ENCODE peak calls at places on chromosomes 6 and 20, in nine cellular contexts. L, B, U, K, Q, T, M, X and O are unnamed samples.

GRCh38 chr20:37984018-37984785 is 49.1 kb downstream of the TTI1 start:
- DNase-seq in M (no peak), B (no peak), X (no peak), Q (no peak), T (no peak), K (no peak), L (peak), U (no peak), O (no peak)

GRCh38 chr6:25769983-25770382 is 15.4 kb downstream of the SLC17A4 start:
- DNase-seq in Q (no peak), U (no peak), K (no peak), L (no peak), T (no peak), M (no peak), B (no peak), X (no peak), O (no peak)

GRCh38 chr6:106309766-106310373 is 15.7 kb downstream of the ATG5 start:
- DNase-seq in M (no peak), K (no peak), B (peak), L (no peak), U (no peak), X (no peak), Q (no peak), T (no peak), O (no peak)

GRCh38 chr20:51760905-51761544 is 7.2 kb downstream of the ATP9A start:
- DNase-seq in X (no peak), M (no peak), U (no peak), Q (peak), T (no peak), K (no peak), L (no peak), B (peak), O (no peak)

GRCh38 chr6:139905404-139906052 is 531.1 kb upstream of the CITED2 start:
- DNase-seq in X (no peak), M (peak), Q (no peak), U (no peak), T (no peak), B (peak), K (no peak), L (no peak), O (no peak)

GRCh38 chr20:39605361-39605760 is 643.2 kb downstream of the DHX35 start:
- DNase-seq in L (no peak), M (no peak), Q (no peak), U (no peak), K (no peak), X (no peak), B (no peak), T (no peak), O (no peak)

GRCh38 chr20:53711333-53712211 is 117.9 kb upstream of the ZNF217 start:
- DNase-seq in L (no peak), K (no peak), B (no peak), U (no peak), X (no peak), Q (no peak), T (no peak), M (no peak), O (no peak)

GRCh38 chr6:17486680-17487079 is 93.3 kb downstream of the CAP2 start:
- DNase-seq in X (no peak), B (no peak), L (no peak), M (no peak), U (no peak), T (no peak), K (no peak), Q (no peak), O (no peak)

GRCh38 chr6:27608916-27609883 is 136.3 kb upstream of the ZNF184 start:
- DNase-seq in B (peak), U (no peak), T (no peak), K (no peak), L (no peak), X (no peak), Q (no peak), M (no peak), O (peak)

GRCh38 chr6:57310817-57311157 is 6.6 kb upstream of the PRIM2 start:
- DNase-seq in B (no peak), U (no peak), L (no peak), X (no peak), K (no peak), Q (no peak), M (no peak), T (no peak), O (no peak)

GRCh38 chr6:3377536-3378397 is 79.1 kb downstream of the SLC22A23 start:
- DNase-seq in U (no peak), X (no peak), Q (no peak), T (no peak), K (no peak), B (no peak), M (no peak), L (no peak), O (no peak)

GRCh38 chr6:137216106-137216505 is 3.1 kb downstream of the IFNGR1 start:
- DNase-seq in M (no peak), B (no peak), U (no peak), Q (no peak), X (no peak), L (no peak), T (no peak), K (no peak), O (no peak)

GRCh38 chr6:144149558-144149893 is 791 bp upstream of the STX11 start:
- DNase-seq in B (no peak), X (no peak), U (no peak), L (no peak), M (no peak), Q (no peak), T (no peak), K (no peak), O (no peak)

GRCh38 chr6:144151010-144151727 is 852 bp downstream of the STX11 start:
- DNase-seq in B (peak), X (no peak), K (peak), T (no peak), U (no peak), M (no peak), L (no peak), Q (no peak), O (peak)

GRCh38 chr6:144148891-144149290 is 1.4 kb upstream of the STX11 start:
- DNase-seq in X (no peak), B (no peak), U (no peak), L (no peak), T (no peak), M (no peak), K (no peak), Q (no peak), O (no peak)

GRCh38 chr6:144149894-144150672 is at the start of gene STX11:
- DNase-seq in K (peak), U (peak), L (peak), Q (no peak), X (peak), T (no peak), M (no peak), B (peak), O (peak)

GRCh38 chr6:144150673-144151009 is 324 bp downstream of the STX11 start:
- DNase-seq in U (no peak), B (peak), M (no peak), K (no peak), L (no peak), X (no peak), T (no peak), Q (no peak), O (peak)
- TF ChIP-seq CTCF in U (peak), B (peak), M (peak), K (peak), L (no peak), X (no peak), T (no peak), Q (peak), O (peak)

DNA sequence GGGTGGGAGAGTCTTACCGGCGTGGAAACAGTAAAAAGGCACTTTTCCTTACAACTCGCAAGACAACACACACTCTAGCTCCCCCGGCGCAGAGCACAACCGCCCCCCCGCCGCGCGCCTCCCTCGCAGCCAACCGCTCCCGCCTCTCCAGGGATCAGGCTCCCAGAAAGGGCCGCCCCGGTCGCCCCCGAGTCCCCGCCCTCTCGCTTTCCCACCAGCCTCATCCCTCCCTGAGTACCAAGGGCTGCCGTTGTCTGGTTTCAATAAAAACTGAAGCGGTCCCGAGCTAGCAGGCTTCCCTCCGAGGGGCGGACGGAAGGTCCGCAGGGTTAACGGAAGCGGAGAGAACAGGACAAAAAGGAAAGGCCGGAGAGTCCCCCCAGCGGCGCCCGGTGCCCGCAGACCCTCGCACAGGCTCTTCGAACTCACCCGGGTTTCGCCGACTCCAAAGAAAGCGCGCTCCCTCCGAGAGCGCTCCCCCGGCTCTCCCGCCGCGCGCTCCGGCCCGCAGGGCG is 772 bp downstream of the ELOVL5 start:
- DNase-seq in M (no peak), L (peak), B (peak), Q (no peak), U (peak), X (peak), T (no peak), K (no peak), O (peak)
- TF ChIP-seq CTCF in M (no peak), L (no peak), B (no peak), Q (no peak), U (no peak), X (no peak), T (no peak), K (no peak), O (no peak)

GRCh38 chr6:134446228-134446848 is 128.4 kb upstream of the SGK1 start:
- DNase-seq in K (no peak), B (peak), M (no peak), X (no peak), L (no peak), Q (no peak), U (no peak), T (no peak), O (no peak)
- TF ChIP-seq CTCF in K (no peak), B (peak), M (no peak), X (no peak), L (no peak), Q (no peak), U (no peak), T (no peak), O (no peak)

GRCh38 chr20:50398471-50399002 is 111.6 kb upstream of the PTPN1 start:
- DNase-seq in Q (no peak), K (no peak), L (peak), U (no peak), M (no peak), B (no peak), T (no peak), X (no peak), O (no peak)
- TF ChIP-seq CTCF in Q (no peak), K (no peak), L (no peak), U (no peak), M (no peak), B (no peak), T (no peak), X (no peak), O (no peak)